ENCODE peak calls at places on chromosomes 12 and 14, in ten cellular contexts. D is cardiac muscle cell; Y is naive thymus-derived CD4-positive, alpha-beta T cell; U is mesendoderm; J is heart left ventricle; L is BJ; A is A673; K is breast epithelium; N is upper lobe of right lung; H is Panc1. E is an unnamed sample.

GRCh38 chr14:102212356-102212755 is 72.7 kb downstream of the WDR20 start:
- DNase-seq in N (peak; percentile 34), Y (no peak), U (no peak), A (no peak), D (no peak), H (no peak), J (no peak), L (no peak), K (no peak), E (no peak)

GRCh38 chr12:42893802-42894201 is 304.3 kb upstream of the PRICKLE1 start:
- DNase-seq in K (no peak), H (no peak), Y (no peak), J (no peak), D (no peak), A (no peak), U (no peak), N (no peak), L (no peak), E (no peak)

GRCh38 chr12:30286345-30286926 is 409.2 kb downstream of the IPO8 start:
- DNase-seq in A (peak; percentile 59), U (peak; percentile 55), L (no peak), Y (no peak), H (no peak), D (peak; percentile 46), J (no peak), K (no peak), N (no peak), E (no peak)

GRCh38 chr14:65446159-65446558 is 33.6 kb downstream of the FUT8 start:
- DNase-seq in D (no peak), K (no peak), Y (no peak), N (no peak), H (no peak), U (peak; percentile 89), J (no peak), A (peak; percentile 18), L (no peak), E (no peak)

GRCh38 chr12:67991158-67991557 is 1.9 kb downstream of the IFNG-AS1 start:
- DNase-seq in J (no peak), Y (no peak), H (no peak), D (no peak), U (no peak), A (no peak), K (no peak), L (no peak), N (no peak), E (no peak)

GRCh38 chr14:96053600-96054381 is 14.6 kb downstream of the C14orf132 start:
- DNase-seq in D (peak; percentile 53), Y (no peak), A (no peak), N (no peak), L (peak; percentile 94), H (no peak), U (peak; percentile 18), K (no peak), J (peak; percentile 66), E (peak; percentile 88)

GRCh38 chr12:47014474-47014873 is 64.9 kb upstream of the PCED1B start:
- DNase-seq in L (peak; percentile 55), Y (no peak), N (no peak), J (no peak), D (no peak), K (no peak), A (no peak), U (no peak), H (no peak), E (no peak)

GRCh38 chr12:92717202-92717601 is 14.4 kb downstream of the PLEKHG7 start:
- DNase-seq in L (no peak), K (no peak), U (peak; percentile 37), N (no peak), J (no peak), H (no peak), Y (no peak), D (no peak), A (peak; percentile 77), E (no peak)

GRCh38 chr14:105865266-105865903 is 339.0 kb downstream of the TMEM121 start:
- DNase-seq in N (no peak), D (no peak), H (no peak), U (no peak), J (peak; percentile 9), A (no peak), Y (no peak), L (no peak), K (no peak), E (no peak)

GRCh38 chr12:6312529-6313325 is 2.2 kb downstream of the PLEKHG6 start:
- DNase-seq in J (no peak), D (no peak), Y (no peak), L (no peak), H (no peak), K (peak; percentile 90), N (peak; percentile 82), U (peak; percentile 87), A (no peak), E (no peak)

GRCh38 chr14:49306152-49306751 is 279.9 kb downstream of the RPS29 start:
- DNase-seq in U (peak; percentile 44), L (no peak), N (no peak), Y (peak; percentile 7), J (no peak), K (no peak), A (peak; percentile 42), D (peak; percentile 51), H (no peak), E (no peak)

DNA sequence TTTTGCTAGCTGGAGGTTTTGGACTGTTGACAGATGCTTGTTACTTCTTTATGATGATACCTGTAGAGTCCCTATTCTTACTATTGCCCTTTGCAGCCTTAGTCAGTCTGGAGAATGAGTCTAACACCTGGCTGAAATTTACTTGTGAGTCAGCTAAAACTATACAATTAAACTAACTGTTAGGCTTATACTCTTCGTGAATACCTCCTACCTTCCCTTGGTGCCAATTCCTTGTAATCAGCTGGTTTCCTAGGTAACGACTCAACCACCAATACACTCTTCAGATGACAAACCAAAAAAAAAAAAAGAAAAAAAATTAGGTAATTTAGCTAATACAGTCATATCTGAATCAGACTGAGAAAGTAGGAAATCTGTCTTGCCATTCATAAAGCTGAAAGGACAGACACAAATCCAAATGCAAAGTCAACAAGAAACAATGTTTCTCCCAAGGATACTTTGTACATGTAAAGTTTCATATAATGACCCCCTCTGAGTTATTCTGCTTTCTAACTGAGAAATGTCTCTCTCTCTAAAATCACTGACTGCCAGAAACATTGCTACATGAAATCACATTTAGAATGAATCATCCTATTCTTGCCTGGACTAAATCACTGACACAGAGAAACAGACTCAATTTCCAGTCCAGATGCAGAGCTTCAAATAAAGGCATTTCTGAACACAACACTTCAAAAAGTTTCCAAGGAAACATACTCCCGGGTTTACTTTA is 56.5 kb upstream of the CDKL1 start:
- DNase-seq in L (peak; percentile 16), D (no peak), U (peak; percentile 7), H (no peak), K (no peak), A (no peak), Y (no peak), N (no peak), J (no peak), E (no peak)
- H3K36me3 ChIP-seq in L (peaks cover 3% of the 10 kb centered on the region), D (peaks cover 40% of the 10 kb centered on the region), U (no peaks in the 10 kb centered on the region), H (peaks cover 12% of the 10 kb centered on the region), K (no peaks in the 10 kb centered on the region), A (peaks cover 47% of the 10 kb centered on the region), Y (peaks cover 40% of the 10 kb centered on the region), N (peaks cover 72% of the 10 kb centered on the region), J (peaks cover 12% of the 10 kb centered on the region), E (peaks cover 26% of the 10 kb centered on the region)

DNA sequence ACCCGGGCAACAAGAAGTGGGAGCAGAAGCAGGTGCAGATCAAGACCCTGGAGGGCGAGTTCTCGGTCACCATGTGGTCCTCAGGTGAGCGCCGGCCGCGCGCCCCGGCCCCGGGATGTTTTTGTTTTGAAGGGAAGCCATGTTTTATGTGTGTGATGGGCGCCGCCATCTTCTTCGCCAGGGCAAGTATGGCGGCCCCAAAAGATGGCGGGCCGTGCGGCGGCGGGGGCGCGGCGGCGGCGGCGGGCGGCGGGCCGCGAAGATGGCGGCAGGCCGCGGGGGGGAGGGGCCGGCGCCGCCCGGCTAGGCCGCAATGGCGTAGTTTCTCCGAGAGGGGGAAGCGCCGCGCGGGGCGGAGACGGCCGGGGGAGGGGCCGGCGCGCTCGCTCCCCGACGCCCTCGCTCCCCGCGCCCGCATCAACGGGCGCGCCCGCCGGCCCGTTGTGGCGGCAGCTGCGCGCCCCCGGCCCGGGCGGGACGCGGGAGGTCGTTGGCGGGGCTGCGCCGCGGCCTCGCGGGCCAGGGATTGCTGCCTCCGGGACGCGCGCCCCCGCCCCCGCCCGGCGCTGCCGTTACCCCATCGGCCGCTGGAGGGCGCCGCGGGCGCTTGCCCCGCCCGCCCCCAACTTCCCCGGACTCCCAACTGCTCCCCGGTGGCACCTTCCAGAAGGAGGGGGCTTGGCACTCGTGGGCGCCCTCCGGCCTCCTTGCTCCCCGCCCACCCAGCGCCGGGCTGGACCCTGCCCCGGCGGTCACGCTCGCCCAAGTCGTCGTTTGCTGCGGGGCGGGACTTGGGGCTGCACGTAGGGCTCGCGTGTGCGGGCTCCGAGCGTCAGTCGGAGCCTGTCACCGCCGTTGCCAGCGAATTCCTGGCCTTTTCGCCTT is 1.1 kb downstream of the YY1 start:
- DNase-seq in N (peak; percentile 94), D (peak; percentile 94), A (peak; percentile 92), K (peak; percentile 86), Y (peak; percentile 89), L (peak; percentile 74), H (no peak), J (peak; percentile 88), U (peak; percentile 87), E (peak; percentile 58)
- H3K36me3 ChIP-seq in N (no peaks in the 10 kb centered on the region), D (no peaks in the 10 kb centered on the region), A (no peaks in the 10 kb centered on the region), K (no peaks in the 10 kb centered on the region), Y (peaks cover 6% of the 10 kb centered on the region), L (no peaks in the 10 kb centered on the region), H (peaks cover 3% of the 10 kb centered on the region), J (no peaks in the 10 kb centered on the region), U (no peaks in the 10 kb centered on the region), E (no peaks in the 10 kb centered on the region)

DNA sequence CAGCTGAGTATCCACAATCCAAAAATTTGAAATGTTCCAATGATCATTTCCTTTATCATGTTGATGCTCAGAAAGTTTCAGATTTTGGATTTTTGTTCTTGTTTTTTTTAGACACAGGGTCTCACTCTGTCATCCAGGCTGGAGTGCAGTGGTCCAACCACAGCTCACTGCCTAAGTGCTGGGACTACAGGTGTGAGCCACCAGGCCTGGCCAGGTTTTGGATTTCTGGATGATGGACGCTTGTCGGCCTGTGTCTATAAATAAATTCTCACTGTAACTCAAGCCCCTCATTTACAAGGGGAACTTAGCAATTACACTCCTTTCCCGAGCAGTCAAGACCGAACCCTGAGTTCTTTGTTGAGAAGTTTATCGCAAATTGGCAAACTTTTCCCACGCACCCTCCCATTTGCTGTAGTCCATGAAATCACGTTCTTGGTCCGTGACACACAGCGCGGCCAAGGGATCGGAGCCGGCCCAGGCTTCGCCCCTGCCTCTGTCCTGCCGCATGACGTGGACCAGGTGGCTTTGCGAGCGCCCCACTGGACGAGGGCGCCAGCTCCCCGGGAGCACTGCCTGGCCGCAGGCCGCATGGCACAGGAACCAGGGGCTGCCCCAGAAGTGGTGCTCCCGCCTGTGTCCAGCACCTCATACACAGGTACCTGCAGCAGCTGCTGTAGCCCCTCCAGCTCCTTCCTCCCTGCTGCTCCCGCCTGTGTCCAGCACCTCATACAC is 14.0 kb upstream of the ANKLE2 start:
- DNase-seq in D (no peak), U (no peak), K (no peak), Y (no peak), L (no peak), A (no peak), H (no peak), N (no peak), J (no peak), E (no peak)
- H3K36me3 ChIP-seq in D (peaks cover 62% of the 10 kb centered on the region), U (peaks cover 20% of the 10 kb centered on the region), K (peaks cover 6% of the 10 kb centered on the region), Y (peaks cover 60% of the 10 kb centered on the region), L (peaks cover 55% of the 10 kb centered on the region), A (peaks cover 57% of the 10 kb centered on the region), H (peaks cover 19% of the 10 kb centered on the region), N (peaks cover 82% of the 10 kb centered on the region), J (peaks cover 44% of the 10 kb centered on the region), E (peaks cover 74% of the 10 kb centered on the region)

DNA sequence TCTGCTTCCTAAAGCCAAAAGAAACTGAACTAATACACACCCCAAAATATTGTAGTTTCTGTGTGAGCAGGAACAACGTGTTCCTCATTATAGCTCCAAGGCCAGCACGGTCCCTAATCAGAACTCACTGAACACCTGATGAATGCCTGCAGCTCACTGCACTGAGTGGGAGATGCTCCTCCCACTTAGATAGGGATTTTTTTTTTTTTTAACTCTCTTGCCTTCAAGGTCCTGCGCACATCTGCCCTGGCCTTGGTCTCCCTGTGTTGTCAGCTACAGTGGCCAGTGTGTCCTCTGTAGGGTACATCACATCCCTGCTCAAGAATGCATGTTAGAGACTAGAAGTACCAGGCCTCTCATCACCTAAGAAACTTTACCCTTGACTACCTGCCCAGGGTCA is 44.3 kb upstream of the TMPO start:
- DNase-seq in Y (no peak), A (no peak), L (no peak), N (no peak), H (no peak), D (no peak), J (no peak), K (no peak), U (no peak), E (no peak)
- H3K36me3 ChIP-seq in Y (no peaks in the 10 kb centered on the region), A (no peaks in the 10 kb centered on the region), L (no peaks in the 10 kb centered on the region), N (no peaks in the 10 kb centered on the region), H (no peaks in the 10 kb centered on the region), D (no peaks in the 10 kb centered on the region), J (no peaks in the 10 kb centered on the region), K (no peaks in the 10 kb centered on the region), U (no peaks in the 10 kb centered on the region), E (no peaks in the 10 kb centered on the region)